ENCODE peak calls at places on chromosomes 11 and 22, in ten cellular contexts. One of them, this sample, is unnamed.

GRCh38 chr22:39478461-39478860 is 21.6 kb downstream of the MGAT3 start:
- DNase-seq in NCI-H460: no peak
- DNase-seq in ecto neural progenitor cell: no peak
- DNase-seq in myocyte: peak
- DNase-seq in pancreas: peak
- DNase-seq in COR-L47: no peak
- DNase-seq in GM23248: peak
- DNase-seq in activated CD4-positive, alpha-beta T cell treated with anti-CD3 and anti-CD28 coated beads, Interleukin-2, amount 50 U/mL, for 24 hours: no peak
- DNase-seq in activated T-cell treated with anti-CD3 and anti-CD28 coated beads for 1 hour: no peak
- DNase-seq in GM04504: no peak
- DNase-seq in this sample: no peak

GRCh38 chr11:123188508-123189165 is 6.4 kb downstream of the CLMP start:
- DNase-seq in GM23248: peak
- DNase-seq in activated CD4-positive, alpha-beta T cell treated with anti-CD3 and anti-CD28 coated beads, Interleukin-2, amount 50 U/mL, for 24 hours: no peak
- DNase-seq in ecto neural progenitor cell: no peak
- DNase-seq in GM04504: no peak
- DNase-seq in activated T-cell treated with anti-CD3 and anti-CD28 coated beads for 1 hour: no peak
- DNase-seq in COR-L47: no peak
- DNase-seq in NCI-H460: no peak
- DNase-seq in pancreas: no peak
- DNase-seq in myocyte: peak
- DNase-seq in this sample: no peak

GRCh38 chr11:133930053-133930766 is 26.6 kb downstream of the IGSF9B start:
- DNase-seq in myocyte: no peak
- DNase-seq in ecto neural progenitor cell: no peak
- DNase-seq in GM04504: no peak
- DNase-seq in COR-L47: no peak
- DNase-seq in GM23248: no peak
- DNase-seq in pancreas: no peak
- DNase-seq in activated T-cell treated with anti-CD3 and anti-CD28 coated beads for 1 hour: no peak
- DNase-seq in activated CD4-positive, alpha-beta T cell treated with anti-CD3 and anti-CD28 coated beads, Interleukin-2, amount 50 U/mL, for 24 hours: no peak
- DNase-seq in NCI-H460: no peak
- DNase-seq in this sample: no peak

GRCh38 chr11:66017354-66017753 is 5.5 kb downstream of the CST6 start:
- DNase-seq in activated CD4-positive, alpha-beta T cell treated with anti-CD3 and anti-CD28 coated beads, Interleukin-2, amount 50 U/mL, for 24 hours: no peak
- DNase-seq in myocyte: no peak
- DNase-seq in GM04504: no peak
- DNase-seq in pancreas: no peak
- DNase-seq in NCI-H460: no peak
- DNase-seq in GM23248: no peak
- DNase-seq in COR-L47: no peak
- DNase-seq in activated T-cell treated with anti-CD3 and anti-CD28 coated beads for 1 hour: no peak
- DNase-seq in ecto neural progenitor cell: no peak
- DNase-seq in this sample: no peak

GRCh38 chr11:74845978-74846517 is 97.4 kb downstream of the RNF169 start:
- DNase-seq in GM04504: no peak
- DNase-seq in myocyte: no peak
- DNase-seq in NCI-H460: no peak
- DNase-seq in activated T-cell treated with anti-CD3 and anti-CD28 coated beads for 1 hour: no peak
- DNase-seq in pancreas: no peak
- DNase-seq in GM23248: no peak
- DNase-seq in COR-L47: no peak
- DNase-seq in activated CD4-positive, alpha-beta T cell treated with anti-CD3 and anti-CD28 coated beads, Interleukin-2, amount 50 U/mL, for 24 hours: no peak
- DNase-seq in ecto neural progenitor cell: no peak
- DNase-seq in this sample: no peak

GRCh38 chr11:82174610-82175009 is 559.1 kb downstream of the FAM181B start:
- DNase-seq in pancreas: no peak
- DNase-seq in GM23248: peak
- DNase-seq in GM04504: no peak
- DNase-seq in NCI-H460: peak
- DNase-seq in ecto neural progenitor cell: no peak
- DNase-seq in activated T-cell treated with anti-CD3 and anti-CD28 coated beads for 1 hour: no peak
- DNase-seq in COR-L47: no peak
- DNase-seq in myocyte: no peak
- DNase-seq in activated CD4-positive, alpha-beta T cell treated with anti-CD3 and anti-CD28 coated beads, Interleukin-2, amount 50 U/mL, for 24 hours: no peak
- DNase-seq in this sample: no peak

GRCh38 chr11:34266090-34266912 is 91.5 kb downstream of the ABTB2 start:
- DNase-seq in GM04504: peak
- DNase-seq in COR-L47: no peak
- DNase-seq in GM23248: peak
- DNase-seq in myocyte: peak
- DNase-seq in activated CD4-positive, alpha-beta T cell treated with anti-CD3 and anti-CD28 coated beads, Interleukin-2, amount 50 U/mL, for 24 hours: no peak
- DNase-seq in NCI-H460: no peak
- DNase-seq in ecto neural progenitor cell: no peak
- DNase-seq in activated T-cell treated with anti-CD3 and anti-CD28 coated beads for 1 hour: no peak
- DNase-seq in pancreas: no peak
- DNase-seq in this sample: peak

GRCh38 chr22:39244496-39245129 is at the start of gene PDGFB:
- DNase-seq in NCI-H460: no peak
- DNase-seq in activated CD4-positive, alpha-beta T cell treated with anti-CD3 and anti-CD28 coated beads, Interleukin-2, amount 50 U/mL, for 24 hours: no peak
- DNase-seq in GM04504: no peak
- DNase-seq in ecto neural progenitor cell: no peak
- DNase-seq in pancreas: peak
- DNase-seq in myocyte: peak
- DNase-seq in GM23248: peak
- DNase-seq in activated T-cell treated with anti-CD3 and anti-CD28 coated beads for 1 hour: no peak
- DNase-seq in COR-L47: peak
- DNase-seq in this sample: no peak

GRCh38 chr11:112670806-112671570 is 290.2 kb upstream of the NCAM1 start:
- DNase-seq in ecto neural progenitor cell: no peak
- DNase-seq in activated CD4-positive, alpha-beta T cell treated with anti-CD3 and anti-CD28 coated beads, Interleukin-2, amount 50 U/mL, for 24 hours: no peak
- DNase-seq in GM04504: no peak
- DNase-seq in COR-L47: no peak
- DNase-seq in myocyte: no peak
- DNase-seq in GM23248: no peak
- DNase-seq in pancreas: no peak
- DNase-seq in activated T-cell treated with anti-CD3 and anti-CD28 coated beads for 1 hour: no peak
- DNase-seq in NCI-H460: no peak
- DNase-seq in this sample: no peak

GRCh38 chr22:27480487-27480886 is 321.1 kb downstream of the MN1 start:
- DNase-seq in activated T-cell treated with anti-CD3 and anti-CD28 coated beads for 1 hour: no peak
- DNase-seq in COR-L47: peak
- DNase-seq in GM04504: no peak
- DNase-seq in GM23248: no peak
- DNase-seq in ecto neural progenitor cell: peak
- DNase-seq in myocyte: no peak
- DNase-seq in activated CD4-positive, alpha-beta T cell treated with anti-CD3 and anti-CD28 coated beads, Interleukin-2, amount 50 U/mL, for 24 hours: no peak
- DNase-seq in pancreas: no peak
- DNase-seq in NCI-H460: no peak
- DNase-seq in this sample: no peak

GRCh38 chr11:114909866-114910265 is 231.5 kb downstream of the NXPE2 start:
- DNase-seq in ecto neural progenitor cell: no peak
- DNase-seq in GM23248: no peak
- DNase-seq in NCI-H460: no peak
- DNase-seq in GM04504: no peak
- DNase-seq in activated T-cell treated with anti-CD3 and anti-CD28 coated beads for 1 hour: no peak
- DNase-seq in myocyte: no peak
- DNase-seq in COR-L47: no peak
- DNase-seq in pancreas: no peak
- DNase-seq in activated CD4-positive, alpha-beta T cell treated with anti-CD3 and anti-CD28 coated beads, Interleukin-2, amount 50 U/mL, for 24 hours: no peak
- DNase-seq in this sample: no peak

GRCh38 chr11:72634472-72635095 is 39.6 kb downstream of the PDE2A start:
- DNase-seq in ecto neural progenitor cell: no peak
- DNase-seq in GM04504: no peak
- DNase-seq in activated T-cell treated with anti-CD3 and anti-CD28 coated beads for 1 hour: no peak
- DNase-seq in COR-L47: no peak
- DNase-seq in myocyte: no peak
- DNase-seq in NCI-H460: no peak
- DNase-seq in activated CD4-positive, alpha-beta T cell treated with anti-CD3 and anti-CD28 coated beads, Interleukin-2, amount 50 U/mL, for 24 hours: no peak
- DNase-seq in pancreas: no peak
- DNase-seq in GM23248: no peak
- DNase-seq in this sample: no peak

GRCh38 chr11:93737904-93738612 is 3.2 kb downstream of the TAF1D start:
- DNase-seq in COR-L47: no peak
- DNase-seq in pancreas: no peak
- DNase-seq in ecto neural progenitor cell: no peak
- DNase-seq in GM23248: peak
- DNase-seq in GM04504: no peak
- DNase-seq in activated CD4-positive, alpha-beta T cell treated with anti-CD3 and anti-CD28 coated beads, Interleukin-2, amount 50 U/mL, for 24 hours: peak
- DNase-seq in NCI-H460: no peak
- DNase-seq in activated T-cell treated with anti-CD3 and anti-CD28 coated beads for 1 hour: no peak
- DNase-seq in myocyte: no peak
- DNase-seq in this sample: no peak

GRCh38 chr11:9150501-9150900 is 59.1 kb upstream of the SCUBE2 start:
- DNase-seq in myocyte: peak
- DNase-seq in activated CD4-positive, alpha-beta T cell treated with anti-CD3 and anti-CD28 coated beads, Interleukin-2, amount 50 U/mL, for 24 hours: no peak
- DNase-seq in activated T-cell treated with anti-CD3 and anti-CD28 coated beads for 1 hour: no peak
- DNase-seq in ecto neural progenitor cell: no peak
- DNase-seq in NCI-H460: no peak
- DNase-seq in GM04504: peak
- DNase-seq in pancreas: no peak
- DNase-seq in GM23248: peak
- DNase-seq in COR-L47: no peak
- DNase-seq in this sample: no peak

GRCh38 chr11:3157381-3158130 is 7.6 kb downstream of the OSBPL5 start:
- DNase-seq in COR-L47: no peak
- DNase-seq in activated CD4-positive, alpha-beta T cell treated with anti-CD3 and anti-CD28 coated beads, Interleukin-2, amount 50 U/mL, for 24 hours: no peak
- DNase-seq in GM23248: peak
- DNase-seq in GM04504: no peak
- DNase-seq in ecto neural progenitor cell: no peak
- DNase-seq in pancreas: peak
- DNase-seq in activated T-cell treated with anti-CD3 and anti-CD28 coated beads for 1 hour: no peak
- DNase-seq in myocyte: no peak
- DNase-seq in NCI-H460: no peak
- DNase-seq in this sample: no peak

GRCh38 chr11:123580557-123581275 is 73.7 kb downstream of the SCN3B start:
- DNase-seq in myocyte: peak
- DNase-seq in NCI-H460: peak
- DNase-seq in activated CD4-positive, alpha-beta T cell treated with anti-CD3 and anti-CD28 coated beads, Interleukin-2, amount 50 U/mL, for 24 hours: peak
- DNase-seq in COR-L47: peak
- DNase-seq in ecto neural progenitor cell: peak
- DNase-seq in GM04504: no peak
- DNase-seq in GM23248: peak
- DNase-seq in activated T-cell treated with anti-CD3 and anti-CD28 coated beads for 1 hour: peak
- DNase-seq in pancreas: peak
- DNase-seq in this sample: no peak

GRCh38 chr22:42656578-42656977 is 7.4 kb upstream of the CYB5R3 start:
- DNase-seq in GM04504: no peak
- DNase-seq in NCI-H460: no peak
- DNase-seq in pancreas: no peak
- DNase-seq in COR-L47: no peak
- DNase-seq in activated T-cell treated with anti-CD3 and anti-CD28 coated beads for 1 hour: no peak
- DNase-seq in GM23248: no peak
- DNase-seq in activated CD4-positive, alpha-beta T cell treated with anti-CD3 and anti-CD28 coated beads, Interleukin-2, amount 50 U/mL, for 24 hours: no peak
- DNase-seq in ecto neural progenitor cell: no peak
- DNase-seq in myocyte: no peak
- DNase-seq in this sample: no peak

GRCh38 chr11:112401036-112401769 is 140.5 kb upstream of the PLET1 start:
- DNase-seq in GM04504: no peak
- DNase-seq in activated T-cell treated with anti-CD3 and anti-CD28 coated beads for 1 hour: no peak
- DNase-seq in activated CD4-positive, alpha-beta T cell treated with anti-CD3 and anti-CD28 coated beads, Interleukin-2, amount 50 U/mL, for 24 hours: no peak
- DNase-seq in GM23248: peak
- DNase-seq in myocyte: peak
- DNase-seq in NCI-H460: no peak
- DNase-seq in COR-L47: no peak
- DNase-seq in ecto neural progenitor cell: no peak
- DNase-seq in pancreas: no peak
- DNase-seq in this sample: no peak

GRCh38 chr22:32796865-32797573 is 4.5 kb upstream of the TIMP3 start:
- DNase-seq in activated CD4-positive, alpha-beta T cell treated with anti-CD3 and anti-CD28 coated beads, Interleukin-2, amount 50 U/mL, for 24 hours: peak
- DNase-seq in GM23248: peak
- DNase-seq in NCI-H460: peak
- DNase-seq in activated T-cell treated with anti-CD3 and anti-CD28 coated beads for 1 hour: peak
- DNase-seq in ecto neural progenitor cell: peak
- DNase-seq in COR-L47: no peak
- DNase-seq in myocyte: peak
- DNase-seq in GM04504: peak
- DNase-seq in pancreas: peak
- DNase-seq in this sample: peak

GRCh38 chr11:80155412-80156017 is 714.7 kb upstream of the TENM4 start:
- DNase-seq in myocyte: peak
- DNase-seq in pancreas: no peak
- DNase-seq in GM23248: peak
- DNase-seq in ecto neural progenitor cell: no peak
- DNase-seq in activated CD4-positive, alpha-beta T cell treated with anti-CD3 and anti-CD28 coated beads, Interleukin-2, amount 50 U/mL, for 24 hours: no peak
- DNase-seq in NCI-H460: peak
- DNase-seq in COR-L47: peak
- DNase-seq in GM04504: peak
- DNase-seq in activated T-cell treated with anti-CD3 and anti-CD28 coated beads for 1 hour: no peak
- DNase-seq in this sample: no peak

GRCh38 chr11:33507967-33508366 is 192.7 kb downstream of the C11orf91 start:
- DNase-seq in ecto neural progenitor cell: no peak
- DNase-seq in pancreas: no peak
- DNase-seq in GM04504: no peak
- DNase-seq in activated CD4-positive, alpha-beta T cell treated with anti-CD3 and anti-CD28 coated beads, Interleukin-2, amount 50 U/mL, for 24 hours: no peak
- DNase-seq in myocyte: peak
- DNase-seq in COR-L47: no peak
- DNase-seq in NCI-H460: no peak
- DNase-seq in GM23248: peak
- DNase-seq in activated T-cell treated with anti-CD3 and anti-CD28 coated beads for 1 hour: no peak
- DNase-seq in this sample: no peak

GRCh38 chr22:41833369-41834004 is 582 bp downstream of the SREBF2 start:
- DNase-seq in pancreas: peak
- DNase-seq in GM04504: no peak
- DNase-seq in activated CD4-positive, alpha-beta T cell treated with anti-CD3 and anti-CD28 coated beads, Interleukin-2, amount 50 U/mL, for 24 hours: no peak
- DNase-seq in NCI-H460: no peak
- DNase-seq in GM23248: peak
- DNase-seq in ecto neural progenitor cell: peak
- DNase-seq in activated T-cell treated with anti-CD3 and anti-CD28 coated beads for 1 hour: peak
- DNase-seq in COR-L47: peak
- DNase-seq in myocyte: peak
- DNase-seq in this sample: peak

GRCh38 chr11:76030973-76031590 is 175.2 kb downstream of the WNT11 start:
- DNase-seq in ecto neural progenitor cell: no peak
- DNase-seq in COR-L47: no peak
- DNase-seq in activated CD4-positive, alpha-beta T cell treated with anti-CD3 and anti-CD28 coated beads, Interleukin-2, amount 50 U/mL, for 24 hours: no peak
- DNase-seq in pancreas: no peak
- DNase-seq in activated T-cell treated with anti-CD3 and anti-CD28 coated beads for 1 hour: no peak
- DNase-seq in NCI-H460: peak
- DNase-seq in GM04504: peak
- DNase-seq in myocyte: peak
- DNase-seq in GM23248: peak
- DNase-seq in this sample: no peak

GRCh38 chr11:70675697-70676374 is 277.5 kb downstream of the CTTN start:
- DNase-seq in NCI-H460: peak
- DNase-seq in activated CD4-positive, alpha-beta T cell treated with anti-CD3 and anti-CD28 coated beads, Interleukin-2, amount 50 U/mL, for 24 hours: no peak
- DNase-seq in activated T-cell treated with anti-CD3 and anti-CD28 coated beads for 1 hour: no peak
- DNase-seq in pancreas: peak
- DNase-seq in GM04504: no peak
- DNase-seq in ecto neural progenitor cell: no peak
- DNase-seq in myocyte: peak
- DNase-seq in COR-L47: peak
- DNase-seq in GM23248: peak
- DNase-seq in this sample: no peak

GRCh38 chr11:101127699-101128570 is 1.7 kb downstream of the PGR start:
- DNase-seq in pancreas: peak
- DNase-seq in NCI-H460: no peak
- DNase-seq in myocyte: no peak
- DNase-seq in GM04504: no peak
- DNase-seq in GM23248: peak
- DNase-seq in activated CD4-positive, alpha-beta T cell treated with anti-CD3 and anti-CD28 coated beads, Interleukin-2, amount 50 U/mL, for 24 hours: no peak
- DNase-seq in activated T-cell treated with anti-CD3 and anti-CD28 coated beads for 1 hour: no peak
- DNase-seq in ecto neural progenitor cell: peak
- DNase-seq in COR-L47: peak
- DNase-seq in this sample: peak

GRCh38 chr11:64249563-64250405 is 1.5 kb upstream of the PLCB3 start:
- DNase-seq in GM04504: no peak
- DNase-seq in GM23248: no peak
- DNase-seq in myocyte: no peak
- DNase-seq in pancreas: no peak
- DNase-seq in ecto neural progenitor cell: no peak
- DNase-seq in activated T-cell treated with anti-CD3 and anti-CD28 coated beads for 1 hour: no peak
- DNase-seq in NCI-H460: no peak
- DNase-seq in activated CD4-positive, alpha-beta T cell treated with anti-CD3 and anti-CD28 coated beads, Interleukin-2, amount 50 U/mL, for 24 hours: no peak
- DNase-seq in COR-L47: no peak
- DNase-seq in this sample: no peak

GRCh38 chr11:83070878-83071640 is 638 bp downstream of the RAB30 start:
- DNase-seq in ecto neural progenitor cell: peak
- DNase-seq in pancreas: peak
- DNase-seq in NCI-H460: no peak
- DNase-seq in GM04504: no peak
- DNase-seq in COR-L47: peak
- DNase-seq in activated T-cell treated with anti-CD3 and anti-CD28 coated beads for 1 hour: no peak
- DNase-seq in myocyte: peak
- DNase-seq in GM23248: peak
- DNase-seq in activated CD4-positive, alpha-beta T cell treated with anti-CD3 and anti-CD28 coated beads, Interleukin-2, amount 50 U/mL, for 24 hours: peak
- DNase-seq in this sample: no peak

GRCh38 chr11:66334605-66335442 is 1.4 kb downstream of the RIN1 start:
- DNase-seq in activated T-cell treated with anti-CD3 and anti-CD28 coated beads for 1 hour: no peak
- DNase-seq in ecto neural progenitor cell: no peak
- DNase-seq in NCI-H460: no peak
- DNase-seq in pancreas: peak
- DNase-seq in GM23248: no peak
- DNase-seq in activated CD4-positive, alpha-beta T cell treated with anti-CD3 and anti-CD28 coated beads, Interleukin-2, amount 50 U/mL, for 24 hours: no peak
- DNase-seq in COR-L47: no peak
- DNase-seq in myocyte: no peak
- DNase-seq in GM04504: no peak
- DNase-seq in this sample: no peak

This sample was measured in tibial nerve.